ENCODE peak calls at places on chromosomes 6 and 20, in eight cellular contexts. One of them, this sample, is unnamed.

GRCh38 chr6:14178083-14178445 is 60.5 kb downstream of the CD83 start:
- DNase-seq in Peyer's patch: no peak
- DNase-seq in transverse colon: no peak
- DNase-seq in psoas muscle: no peak
- DNase-seq in caudate nucleus: no peak
- DNase-seq in OCI-LY7: no peak
- DNase-seq in dorsolateral prefrontal cortex: no peak
- DNase-seq in IMR-90: no peak
- DNase-seq in this sample: no peak

GRCh38 chr20:44208770-44209169 is 1.8 kb downstream of the OSER1 start:
- DNase-seq in transverse colon: no peak
- DNase-seq in Peyer's patch: no peak
- DNase-seq in caudate nucleus: no peak
- DNase-seq in psoas muscle: no peak
- DNase-seq in IMR-90: peak; percentile 66
- DNase-seq in dorsolateral prefrontal cortex: no peak
- DNase-seq in OCI-LY7: no peak
- DNase-seq in this sample: no peak

GRCh38 chr20:2296545-2297351 is 947 bp downstream of the TGM3 start:
- DNase-seq in IMR-90: no peak
- DNase-seq in caudate nucleus: no peak
- DNase-seq in transverse colon: no peak
- DNase-seq in dorsolateral prefrontal cortex: no peak
- DNase-seq in Peyer's patch: no peak
- DNase-seq in OCI-LY7: no peak
- DNase-seq in psoas muscle: no peak
- DNase-seq in this sample: no peak

GRCh38 chr20:63734946-63735858 is 1.3 kb upstream of the LIME1 start:
- DNase-seq in OCI-LY7: no peak
- DNase-seq in dorsolateral prefrontal cortex: no peak
- DNase-seq in IMR-90: no peak
- DNase-seq in transverse colon: no peak
- DNase-seq in Peyer's patch: no peak
- DNase-seq in psoas muscle: no peak
- DNase-seq in caudate nucleus: no peak
- DNase-seq in this sample: no peak

GRCh38 chr6:79334674-79335073 is 100.2 kb upstream of the HMGN3 start:
- DNase-seq in dorsolateral prefrontal cortex: no peak
- DNase-seq in psoas muscle: no peak
- DNase-seq in Peyer's patch: no peak
- DNase-seq in IMR-90: no peak
- DNase-seq in OCI-LY7: no peak
- DNase-seq in caudate nucleus: no peak
- DNase-seq in transverse colon: no peak
- DNase-seq in this sample: no peak

GRCh38 chr20:59804347-59804746 is 129.1 kb downstream of the SYCP2 start:
- DNase-seq in psoas muscle: no peak
- DNase-seq in dorsolateral prefrontal cortex: no peak
- DNase-seq in Peyer's patch: no peak
- DNase-seq in OCI-LY7: no peak
- DNase-seq in IMR-90: no peak
- DNase-seq in transverse colon: no peak
- DNase-seq in caudate nucleus: no peak
- DNase-seq in this sample: no peak

GRCh38 chr6:112503210-112503609 is 156.1 kb downstream of the RFPL4B start:
- DNase-seq in psoas muscle: no peak
- DNase-seq in transverse colon: no peak
- DNase-seq in caudate nucleus: no peak
- DNase-seq in IMR-90: no peak
- DNase-seq in dorsolateral prefrontal cortex: no peak
- DNase-seq in Peyer's patch: no peak
- DNase-seq in OCI-LY7: no peak
- DNase-seq in this sample: peak; percentile 25

GRCh38 chr6:136586295-136586694 is 36.1 kb upstream of the MAP7 start:
- DNase-seq in Peyer's patch: no peak
- DNase-seq in dorsolateral prefrontal cortex: no peak
- DNase-seq in transverse colon: no peak
- DNase-seq in IMR-90: peak; percentile 98
- DNase-seq in OCI-LY7: no peak
- DNase-seq in caudate nucleus: no peak
- DNase-seq in psoas muscle: no peak
- DNase-seq in this sample: no peak

GRCh38 chr20:17806107-17806506 is 106.3 kb downstream of the BANF2 start:
- DNase-seq in caudate nucleus: no peak
- DNase-seq in IMR-90: no peak
- DNase-seq in Peyer's patch: no peak
- DNase-seq in transverse colon: no peak
- DNase-seq in dorsolateral prefrontal cortex: no peak
- DNase-seq in psoas muscle: no peak
- DNase-seq in OCI-LY7: no peak
- DNase-seq in this sample: no peak

GRCh38 chr6:102732908-102733307 is 1339.4 kb downstream of the GRIK2 start:
- DNase-seq in OCI-LY7: no peak
- DNase-seq in IMR-90: no peak
- DNase-seq in transverse colon: no peak
- DNase-seq in Peyer's patch: no peak
- DNase-seq in psoas muscle: no peak
- DNase-seq in dorsolateral prefrontal cortex: no peak
- DNase-seq in caudate nucleus: no peak
- DNase-seq in this sample: no peak

GRCh38 chr6:29647927-29648642 is 8.8 kb upstream of the MOG start:
- DNase-seq in psoas muscle: no peak
- DNase-seq in transverse colon: no peak
- DNase-seq in caudate nucleus: no peak
- DNase-seq in IMR-90: peak; percentile 50
- DNase-seq in dorsolateral prefrontal cortex: no peak
- DNase-seq in Peyer's patch: no peak
- DNase-seq in OCI-LY7: peak; percentile 36
- DNase-seq in this sample: no peak

GRCh38 chr6:31639449-31639861 is 13.0 kb downstream of the BAG6 start:
- DNase-seq in dorsolateral prefrontal cortex: no peak
- DNase-seq in OCI-LY7: no peak
- DNase-seq in transverse colon: no peak
- DNase-seq in IMR-90: peak; percentile 56
- DNase-seq in psoas muscle: no peak
- DNase-seq in caudate nucleus: no peak
- DNase-seq in Peyer's patch: no peak
- DNase-seq in this sample: no peak

GRCh38 chr20:7967199-7967844 is 27.1 kb upstream of the HAO1 start:
- DNase-seq in dorsolateral prefrontal cortex: no peak
- DNase-seq in Peyer's patch: no peak
- DNase-seq in IMR-90: peak; percentile 6
- DNase-seq in psoas muscle: no peak
- DNase-seq in transverse colon: no peak
- DNase-seq in caudate nucleus: no peak
- DNase-seq in OCI-LY7: no peak
- DNase-seq in this sample: no peak

GRCh38 chr6:155412335-155412734 is 43.3 kb downstream of the NOX3 start:
- DNase-seq in IMR-90: peak; percentile 51
- DNase-seq in psoas muscle: no peak
- DNase-seq in transverse colon: no peak
- DNase-seq in OCI-LY7: no peak
- DNase-seq in dorsolateral prefrontal cortex: no peak
- DNase-seq in caudate nucleus: no peak
- DNase-seq in Peyer's patch: no peak
- DNase-seq in this sample: no peak

GRCh38 chr6:111864138-111865048 is 8.9 kb downstream of the FYN start:
- DNase-seq in caudate nucleus: no peak
- DNase-seq in psoas muscle: no peak
- DNase-seq in dorsolateral prefrontal cortex: no peak
- DNase-seq in IMR-90: no peak
- DNase-seq in transverse colon: no peak
- DNase-seq in Peyer's patch: no peak
- DNase-seq in OCI-LY7: no peak
- DNase-seq in this sample: no peak

GRCh38 chr20:11159728-11160127 is 485.9 kb upstream of the JAG1 start:
- DNase-seq in transverse colon: peak; percentile 13
- DNase-seq in Peyer's patch: no peak
- DNase-seq in IMR-90: peak; percentile 91
- DNase-seq in caudate nucleus: no peak
- DNase-seq in psoas muscle: no peak
- DNase-seq in OCI-LY7: no peak
- DNase-seq in dorsolateral prefrontal cortex: peak; percentile 35
- DNase-seq in this sample: no peak

DNA sequence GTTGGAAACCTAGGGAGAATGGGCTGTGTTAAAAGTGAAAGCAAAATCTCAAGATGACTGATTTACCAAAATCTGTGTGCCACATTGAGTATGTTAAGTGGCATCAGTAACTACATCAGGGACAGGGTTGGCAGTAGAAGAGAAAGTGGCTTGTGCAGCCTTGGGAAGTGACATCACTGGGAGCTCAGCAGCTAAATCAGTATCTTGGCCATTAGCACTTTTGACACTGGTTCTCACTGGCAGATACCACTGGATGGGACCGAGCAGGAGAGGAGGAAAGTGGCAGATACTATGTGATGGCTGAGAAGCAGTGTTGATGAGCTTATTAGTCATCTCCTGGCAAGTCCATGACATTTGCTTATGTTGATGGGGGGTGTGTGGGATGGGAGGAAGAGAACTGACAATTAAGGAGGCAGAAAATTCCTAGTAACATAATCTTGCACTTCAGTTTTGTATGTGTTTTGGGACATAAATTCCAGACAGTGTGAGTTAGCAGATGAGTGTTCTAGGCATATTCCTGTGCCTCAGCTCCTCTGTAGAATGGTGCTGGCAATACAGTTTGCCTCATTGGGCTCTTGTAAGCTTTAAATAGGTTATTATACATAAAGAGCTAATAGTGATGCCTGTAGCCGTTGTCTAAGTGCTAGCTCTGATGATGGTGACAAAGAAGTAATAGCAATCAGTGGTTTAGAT is 322.3 kb downstream of the SOX4 start:
- DNase-seq in Peyer's patch: no peak
- DNase-seq in psoas muscle: no peak
- DNase-seq in dorsolateral prefrontal cortex: no peak
- DNase-seq in IMR-90: peak; percentile 56
- DNase-seq in OCI-LY7: no peak
- DNase-seq in transverse colon: no peak
- DNase-seq in caudate nucleus: no peak
- DNase-seq in this sample: no peak
- H3K27ac ChIP-seq in Peyer's patch: no peak overlapping the region
- H3K27ac ChIP-seq in psoas muscle: no peak overlapping the region
- H3K27ac ChIP-seq in dorsolateral prefrontal cortex: no peak overlapping the region
- H3K27ac ChIP-seq in IMR-90: peak overlapping the region; percentile 7
- H3K27ac ChIP-seq in OCI-LY7: no peak overlapping the region
- H3K27ac ChIP-seq in transverse colon: no peak overlapping the region
- H3K27ac ChIP-seq in caudate nucleus: no peak overlapping the region
- H3K27ac ChIP-seq in this sample: no peak overlapping the region

DNA sequence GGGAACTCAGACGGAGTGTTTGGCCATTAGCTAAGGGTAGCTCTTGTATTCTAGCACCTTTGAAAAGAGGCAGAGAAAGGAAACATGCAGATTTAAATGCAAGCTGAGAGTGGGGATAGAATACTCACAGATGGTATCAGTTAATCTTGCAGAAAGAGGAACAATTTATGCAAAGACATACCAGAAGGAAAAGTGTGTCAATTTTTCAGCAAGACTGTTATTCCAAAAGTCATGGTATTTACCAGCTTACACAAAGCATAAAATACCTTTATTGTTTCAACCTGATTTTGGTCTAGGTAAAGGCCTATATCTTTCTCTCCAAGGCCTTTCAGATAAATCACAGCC is 324 bp upstream of the SLC2A12 start:
- DNase-seq in dorsolateral prefrontal cortex: no peak
- DNase-seq in transverse colon: no peak
- DNase-seq in OCI-LY7: no peak
- DNase-seq in Peyer's patch: no peak
- DNase-seq in psoas muscle: no peak
- DNase-seq in IMR-90: no peak
- DNase-seq in caudate nucleus: no peak
- DNase-seq in this sample: no peak
- H3K27ac ChIP-seq in dorsolateral prefrontal cortex: peak overlapping the region; percentile 86
- H3K27ac ChIP-seq in transverse colon: peak overlapping the region; percentile 77
- H3K27ac ChIP-seq in OCI-LY7: no peak overlapping the region
- H3K27ac ChIP-seq in Peyer's patch: no peak overlapping the region
- H3K27ac ChIP-seq in psoas muscle: peak overlapping the region; percentile 95
- H3K27ac ChIP-seq in IMR-90: no peak overlapping the region
- H3K27ac ChIP-seq in caudate nucleus: peak overlapping the region; percentile 81
- H3K27ac ChIP-seq in this sample: peak overlapping the region; percentile 73

GRCh38 chr20:50709574-50709973 is 18.2 kb upstream of the RIPOR3 start:
- DNase-seq in Peyer's patch: no peak
- DNase-seq in dorsolateral prefrontal cortex: no peak
- DNase-seq in psoas muscle: no peak
- DNase-seq in IMR-90: no peak
- DNase-seq in OCI-LY7: no peak
- DNase-seq in transverse colon: no peak
- DNase-seq in caudate nucleus: no peak
- DNase-seq in this sample: no peak

GRCh38 chr20:50712771-50713676 is 18.4 kb upstream of the PARD6B start:
- DNase-seq in dorsolateral prefrontal cortex: no peak
- DNase-seq in transverse colon: no peak
- DNase-seq in IMR-90: no peak
- DNase-seq in OCI-LY7: no peak
- DNase-seq in psoas muscle: no peak
- DNase-seq in caudate nucleus: no peak
- DNase-seq in Peyer's patch: no peak
- DNase-seq in this sample: no peak

GRCh38 chr20:50711113-50711825 is 19.9 kb upstream of the RIPOR3 start:
- DNase-seq in caudate nucleus: no peak
- DNase-seq in transverse colon: no peak
- DNase-seq in psoas muscle: no peak
- DNase-seq in Peyer's patch: no peak
- DNase-seq in OCI-LY7: no peak
- DNase-seq in IMR-90: no peak
- DNase-seq in dorsolateral prefrontal cortex: no peak
- DNase-seq in this sample: no peak

GRCh38 chr20:50708845-50709555 is 17.7 kb upstream of the RIPOR3 start:
- DNase-seq in transverse colon: no peak
- DNase-seq in dorsolateral prefrontal cortex: no peak
- DNase-seq in Peyer's patch: no peak
- DNase-seq in caudate nucleus: no peak
- DNase-seq in IMR-90: no peak
- DNase-seq in OCI-LY7: no peak
- DNase-seq in psoas muscle: no peak
- DNase-seq in this sample: no peak

DNA sequence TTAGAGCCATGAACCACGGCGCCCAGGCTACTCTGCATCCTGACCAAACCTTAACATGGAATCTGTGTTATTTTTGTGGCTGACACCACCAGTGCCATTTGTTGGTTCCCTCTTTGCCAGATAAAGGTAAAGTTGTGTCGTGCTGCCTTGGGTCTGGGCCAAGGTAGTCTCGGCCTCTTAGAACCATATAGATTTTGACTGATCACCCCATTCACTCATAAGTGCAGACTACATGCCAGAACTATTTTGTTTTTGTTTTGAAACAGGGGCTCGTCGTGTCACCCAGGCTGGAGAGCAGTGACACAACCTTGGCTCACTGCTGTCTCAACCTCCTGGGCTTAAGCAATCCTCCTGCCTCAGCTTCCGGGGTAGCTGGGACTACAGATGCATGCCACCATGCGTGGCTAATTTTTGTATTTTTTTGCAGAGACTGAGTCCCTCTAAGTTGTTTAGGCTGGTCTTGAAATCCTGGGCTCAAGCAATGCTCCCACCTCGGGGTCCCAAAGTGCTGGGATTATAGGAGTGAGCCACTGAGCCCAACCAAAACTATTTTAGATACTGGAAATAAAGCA is 19.2 kb upstream of the RIPOR3 start:
- DNase-seq in OCI-LY7: no peak
- DNase-seq in Peyer's patch: no peak
- DNase-seq in transverse colon: no peak
- DNase-seq in dorsolateral prefrontal cortex: no peak
- DNase-seq in caudate nucleus: no peak
- DNase-seq in IMR-90: peak; percentile 45
- DNase-seq in psoas muscle: no peak
- DNase-seq in this sample: no peak
- H3K27ac ChIP-seq in OCI-LY7: no peak overlapping the region
- H3K27ac ChIP-seq in Peyer's patch: no peak overlapping the region
- H3K27ac ChIP-seq in transverse colon: no peak overlapping the region
- H3K27ac ChIP-seq in dorsolateral prefrontal cortex: no peak overlapping the region
- H3K27ac ChIP-seq in caudate nucleus: no peak overlapping the region
- H3K27ac ChIP-seq in IMR-90: no peak overlapping the region
- H3K27ac ChIP-seq in psoas muscle: no peak overlapping the region
- H3K27ac ChIP-seq in this sample: no peak overlapping the region

GRCh38 chr20:47347661-47348462 is 8.6 kb downstream of the ZMYND8 start:
- DNase-seq in Peyer's patch: no peak
- DNase-seq in caudate nucleus: no peak
- DNase-seq in IMR-90: no peak
- DNase-seq in OCI-LY7: no peak
- DNase-seq in psoas muscle: no peak
- DNase-seq in transverse colon: no peak
- DNase-seq in dorsolateral prefrontal cortex: no peak
- DNase-seq in this sample: no peak
- H3K27ac ChIP-seq in Peyer's patch: peak overlapping the region; percentile 25
- H3K27ac ChIP-seq in caudate nucleus: peak overlapping the region; percentile 100
- H3K27ac ChIP-seq in IMR-90: peak overlapping the region; percentile 67
- H3K27ac ChIP-seq in OCI-LY7: no peak overlapping the region
- H3K27ac ChIP-seq in psoas muscle: peak overlapping the region; percentile 97
- H3K27ac ChIP-seq in transverse colon: peak overlapping the region; percentile 99
- H3K27ac ChIP-seq in dorsolateral prefrontal cortex: peak overlapping the region; percentile 100
- H3K27ac ChIP-seq in this sample: peak overlapping the region; percentile 100

This sample was measured in substantia nigra.